ENCODE peak calls at places on chromosomes 1 and 21, in eight cellular contexts. W is neural progenitor cell; K is heart left ventricle; H is cardiac fibroblast; T is WTC11; F is Jurkat, Clone E6-1; X is occipital lobe; I is NCI-H1105 treated with DMSO at 0.1 percent for 48 hours. M is an unnamed sample.

GRCh38 chr1:205631727-205632373 is at the start of gene ELK4:
- DNase-seq in W (peak; percentile 100), K (peak; percentile 99), F (peak; percentile 97), X (peak; percentile 97), H (peak; percentile 97), I (peak; percentile 96), T (peak; percentile 99), M (peak; percentile 87)

GRCh38 chr1:9842073-9842711 is 18.4 kb upstream of the CLSTN1 start:
- DNase-seq in I (peak; percentile 18), W (no peak), K (no peak), T (no peak), F (no peak), X (no peak), H (no peak), M (no peak)

GRCh38 chr21:21631961-21632360 is 633.8 kb downstream of the NCAM2 start:
- DNase-seq in H (peak; percentile 31), X (no peak), T (no peak), F (no peak), I (no peak), K (no peak), W (no peak), M (no peak)

GRCh38 chr1:69710484-69710883 is 142.8 kb downstream of the LRRC7 start:
- DNase-seq in H (peak; percentile 7), I (no peak), W (no peak), X (no peak), T (no peak), F (no peak), K (no peak), M (no peak)

GRCh38 chr1:51425273-51425672 is 93.8 kb downstream of the EPS15 start:
- DNase-seq in W (no peak), K (no peak), I (no peak), X (no peak), T (no peak), H (no peak), F (no peak), M (no peak)

GRCh38 chr21:31922881-31923280 is 50.1 kb downstream of the HUNK start:
- DNase-seq in T (no peak), F (no peak), H (no peak), X (no peak), K (no peak), I (no peak), W (no peak), M (no peak)

GRCh38 chr1:84892657-84893618 is at the start of gene LPAR3:
- DNase-seq in F (no peak), H (peak; percentile 25), W (peak; percentile 92), X (no peak), T (peak; percentile 82), I (peak; percentile 59), K (peak; percentile 69), M (no peak)

GRCh38 chr1:117928881-117929339 is 511 bp downstream of the GDAP2 start:
- DNase-seq in I (peak; percentile 53), T (peak; percentile 61), K (peak; percentile 67), W (peak; percentile 82), F (no peak), X (peak; percentile 26), H (peak; percentile 72), M (no peak)

GRCh38 chr1:76832521-76832920 is 34.8 kb upstream of the ST6GALNAC5 start:
- DNase-seq in X (no peak), I (no peak), W (no peak), T (no peak), F (no peak), H (no peak), K (no peak), M (no peak)

GRCh38 chr1:40049745-40050144 is 9.2 kb downstream of the CAP1 start:
- DNase-seq in F (no peak), K (no peak), T (no peak), W (no peak), H (peak; percentile 25), I (no peak), X (no peak), M (peak; percentile 72)

GRCh38 chr1:64470670-64471217 is 815 bp downstream of the CACHD1 start:
- DNase-seq in F (no peak), T (peak; percentile 42), H (peak; percentile 23), X (peak; percentile 17), W (peak; percentile 73), K (peak; percentile 33), I (peak; percentile 40), M (peak; percentile 3)

GRCh38 chr1:98046031-98046641 is 125.3 kb upstream of the DPYD start:
- DNase-seq in K (no peak), X (peak; percentile 23), F (no peak), W (peak; percentile 71), I (peak; percentile 62), T (peak; percentile 43), H (peak; percentile 74), M (no peak)

GRCh38 chr1:4778056-4778455 is 123.6 kb downstream of the AJAP1 start:
- DNase-seq in X (no peak), F (no peak), W (peak; percentile 52), H (no peak), K (no peak), I (peak; percentile 55), T (no peak), M (no peak)

GRCh38 chr1:241716915-241717651 is 65.0 kb downstream of the WDR64 start:
- DNase-seq in K (no peak), X (peak; percentile 14), I (no peak), H (peak; percentile 32), T (no peak), W (no peak), F (peak; percentile 46), M (no peak)

GRCh38 chr1:42430751-42431150 is 25.1 kb downstream of the ZMYND12 start:
- DNase-seq in T (no peak), X (no peak), F (no peak), I (no peak), W (no peak), H (no peak), K (no peak), M (no peak)

GRCh38 chr1:234613128-234613875 is 3.3 kb upstream of the IRF2BP2 start:
- DNase-seq in T (no peak), X (no peak), I (no peak), K (no peak), H (peak; percentile 92), F (no peak), W (no peak), M (no peak)

GRCh38 chr1:1969505-1969900 is 34.1 kb downstream of the CFAP74 start:
- DNase-seq in K (no peak), I (no peak), H (no peak), X (no peak), F (no peak), T (no peak), W (no peak), M (no peak)

M was measured in kidney glomerular epithelial cell.